ENCODE peak calls at places on chromosomes 11 and 22, in ten cellular contexts. U, K, M, H, Y, O, T, J, R and V are unnamed samples.
A peak's percentile ranks its signal among the peaks of the same experiment; 100 is the strongest.

GRCh38 chr11:2870460-2870859 is 15.1 kb downstream of the CDKN1C start:
- DNase-seq in M (no peak), J (no peak), T (peak; percentile 71), K (no peak), H (no peak), Y (no peak), R (no peak), O (no peak), U (no peak), V (no peak)

GRCh38 chr22:42959472-42960145 is 55.3 kb downstream of the PACSIN2 start:
- DNase-seq in Y (no peak), U (no peak), M (peak; percentile 77), R (no peak), H (peak; percentile 84), J (no peak), O (no peak), K (no peak), T (no peak), V (peak; percentile 74)

GRCh38 chr22:23685205-23685784 is 5.5 kb upstream of the RGL4 start:
- DNase-seq in J (no peak), R (no peak), O (no peak), U (no peak), M (peak; percentile 13), K (no peak), T (no peak), H (peak; percentile 50), Y (no peak), V (no peak)

GRCh38 chr22:29700949-29701927 is 18.6 kb upstream of the CABP7 start:
- DNase-seq in Y (no peak), T (peak; percentile 86), K (no peak), R (peak; percentile 65), H (peak; percentile 67), J (no peak), M (peak; percentile 66), U (peak; percentile 19), O (no peak), V (peak; percentile 32)

GRCh38 chr11:95764267-95764898 is 25.2 kb downstream of the FAM76B start:
- DNase-seq in T (peak; percentile 17), U (peak; percentile 61), Y (no peak), R (no peak), H (peak; percentile 63), O (no peak), K (no peak), J (peak; percentile 42), M (no peak), V (no peak)

GRCh38 chr22:44955102-44955501 is 54.7 kb downstream of the PHF21B start:
- DNase-seq in K (no peak), T (no peak), Y (no peak), M (no peak), H (no peak), O (no peak), R (no peak), U (peak; percentile 90), J (no peak), V (no peak)

GRCh38 chr22:31650391-31650790 is 11.6 kb downstream of the PISD start:
- DNase-seq in M (no peak), U (peak; percentile 61), R (no peak), T (no peak), O (no peak), J (no peak), K (no peak), H (no peak), Y (no peak), V (no peak)

GRCh38 chr11:134361241-134361640 is 29.5 kb downstream of the GLB1L2 start:
- DNase-seq in K (no peak), H (no peak), Y (no peak), R (no peak), O (no peak), U (no peak), J (no peak), M (no peak), T (no peak), V (no peak)

GRCh38 chr22:17972385-17973181 is 51.8 kb downstream of the MICAL3 start:
- DNase-seq in J (peak; percentile 68), H (no peak), U (no peak), T (peak; percentile 72), R (no peak), M (no peak), O (no peak), Y (no peak), K (no peak), V (no peak)

GRCh38 chr11:18012314-18012905 is 437 bp downstream of the SERGEF start:
- DNase-seq in H (peak; percentile 62), Y (peak; percentile 9), O (no peak), J (no peak), M (peak; percentile 19), U (peak; percentile 31), K (no peak), R (no peak), T (no peak), V (peak; percentile 29)

GRCh38 chr22:41340357-41340756 is 39.0 kb downstream of the ZC3H7B start:
- DNase-seq in H (no peak), U (no peak), M (no peak), O (no peak), Y (no peak), R (no peak), T (no peak), J (no peak), K (no peak), V (no peak)

GRCh38 chr11:88231894-88232482 is 56.7 kb upstream of the RAB38 start:
- DNase-seq in J (peak; percentile 41), R (peak; percentile 21), K (peak; percentile 8), O (no peak), U (peak; percentile 40), H (peak; percentile 3), T (peak; percentile 45), M (peak; percentile 8), Y (no peak), V (no peak)

GRCh38 chr22:44648085-44648820 is 53.8 kb upstream of the PRR5 start:
- DNase-seq in M (no peak), O (no peak), H (no peak), K (no peak), R (no peak), J (no peak), U (no peak), T (peak; percentile 18), Y (no peak), V (no peak)

GRCh38 chr11:114075891-114076441 is 16.5 kb downstream of the ZBTB16 start:
- DNase-seq in T (peak; percentile 83), M (peak; percentile 26), K (peak; percentile 32), H (peak; percentile 61), O (peak; percentile 28), J (no peak), Y (no peak), R (peak; percentile 49), U (no peak), V (no peak)

GRCh38 chr11:122700676-122701075 is 45.2 kb downstream of the UBASH3B start:
- DNase-seq in K (no peak), T (no peak), O (no peak), J (no peak), H (no peak), Y (no peak), R (no peak), U (no peak), M (no peak), V (no peak)

GRCh38 chr22:47846206-47846605 is 1083.8 kb downstream of the TBC1D22A start:
- DNase-seq in K (no peak), H (no peak), T (no peak), U (no peak), J (no peak), M (no peak), Y (no peak), O (no peak), R (no peak), V (no peak)

GRCh38 chr22:32325811-32326237 is 31.8 kb upstream of the RFPL3 start:
- DNase-seq in O (no peak), Y (no peak), H (no peak), R (no peak), J (no peak), U (no peak), M (no peak), T (peak; percentile 84), K (no peak), V (no peak)

GRCh38 chr11:70606248-70606950 is 208.1 kb downstream of the CTTN start:
- DNase-seq in Y (no peak), O (no peak), H (no peak), T (no peak), R (no peak), K (no peak), M (no peak), U (no peak), J (no peak), V (no peak)

GRCh38 chr11:113178671-113179070 is 135.7 kb upstream of the TTC12 start:
- DNase-seq in R (no peak), K (no peak), H (no peak), U (no peak), O (no peak), T (no peak), J (no peak), M (no peak), Y (no peak), V (no peak)